ENCODE peak calls at places on chromosomes 4 and X, in ten cellular contexts. One of them, this sample, is unnamed.

GRCh38 chr4:61027939-61028338 is 172.2 kb upstream of the ADGRL3 start:
- DNase-seq in nucleus accumbens: no peak
- DNase-seq in left kidney: no peak
- DNase-seq in IMR-90: no peak
- DNase-seq in GM12865: no peak
- DNase-seq in WTC11: no peak
- DNase-seq in HT-29: no peak
- DNase-seq in caudate nucleus: no peak
- DNase-seq in tibial nerve: no peak
- DNase-seq in G401: no peak
- DNase-seq in this sample: no peak

GRCh38 chr4:178789279-178789678 is 1347.0 kb upstream of the AGA start:
- DNase-seq in nucleus accumbens: no peak
- DNase-seq in left kidney: no peak
- DNase-seq in IMR-90: no peak
- DNase-seq in GM12865: no peak
- DNase-seq in WTC11: no peak
- DNase-seq in HT-29: no peak
- DNase-seq in caudate nucleus: no peak
- DNase-seq in tibial nerve: no peak
- DNase-seq in G401: no peak
- DNase-seq in this sample: no peak

GRCh38 chr4:38099908-38100407 is 139.8 kb downstream of the PTTG2 start:
- DNase-seq in nucleus accumbens: no peak
- DNase-seq in left kidney: no peak
- DNase-seq in IMR-90: peak; percentile 87
- DNase-seq in GM12865: no peak
- DNase-seq in WTC11: no peak
- DNase-seq in HT-29: no peak
- DNase-seq in caudate nucleus: no peak
- DNase-seq in tibial nerve: no peak
- DNase-seq in G401: no peak
- DNase-seq in this sample: no peak

GRCh38 chr4:141686929-141687328 is 50.5 kb downstream of the IL15 start:
- DNase-seq in nucleus accumbens: no peak
- DNase-seq in left kidney: no peak
- DNase-seq in IMR-90: no peak
- DNase-seq in GM12865: no peak
- DNase-seq in WTC11: no peak
- DNase-seq in HT-29: peak; percentile 91
- DNase-seq in caudate nucleus: no peak
- DNase-seq in tibial nerve: no peak
- DNase-seq in G401: no peak
- DNase-seq in this sample: no peak

GRCh38 chr4:101242441-101242840 is 104.9 kb downstream of the PPP3CA start:
- DNase-seq in nucleus accumbens: no peak
- DNase-seq in left kidney: no peak
- DNase-seq in IMR-90: no peak
- DNase-seq in GM12865: no peak
- DNase-seq in WTC11: no peak
- DNase-seq in HT-29: no peak
- DNase-seq in caudate nucleus: no peak
- DNase-seq in tibial nerve: no peak
- DNase-seq in G401: no peak
- DNase-seq in this sample: no peak

GRCh38 chr4:100022792-100023222 is 72.7 kb upstream of the H2AZ1 start:
- DNase-seq in nucleus accumbens: no peak
- DNase-seq in left kidney: peak; percentile 23
- DNase-seq in IMR-90: no peak
- DNase-seq in GM12865: no peak
- DNase-seq in WTC11: peak; percentile 29
- DNase-seq in HT-29: no peak
- DNase-seq in caudate nucleus: no peak
- DNase-seq in tibial nerve: no peak
- DNase-seq in G401: no peak
- DNase-seq in this sample: no peak

GRCh38 chr4:139528377-139529005 is 27.5 kb downstream of the SETD7 start:
- DNase-seq in nucleus accumbens: no peak
- DNase-seq in left kidney: peak; percentile 45
- DNase-seq in IMR-90: peak; percentile 96
- DNase-seq in GM12865: peak; percentile 79
- DNase-seq in WTC11: no peak
- DNase-seq in HT-29: no peak
- DNase-seq in caudate nucleus: no peak
- DNase-seq in tibial nerve: peak; percentile 34
- DNase-seq in G401: no peak
- DNase-seq in this sample: no peak

GRCh38 chrX:18098704-18099103 is 122.0 kb downstream of the BEND2 start:
- DNase-seq in nucleus accumbens: no peak
- DNase-seq in left kidney: peak; percentile 16
- DNase-seq in IMR-90: no peak
- DNase-seq in GM12865: no peak
- DNase-seq in WTC11: peak; percentile 32
- DNase-seq in HT-29: no peak
- DNase-seq in caudate nucleus: no peak
- DNase-seq in tibial nerve: no peak
- DNase-seq in G401: peak; percentile 1
- DNase-seq in this sample: peak; percentile 5

GRCh38 chr4:100882661-100883060 is 364.8 kb upstream of the EMCN start:
- DNase-seq in nucleus accumbens: no peak
- DNase-seq in left kidney: no peak
- DNase-seq in IMR-90: no peak
- DNase-seq in GM12865: no peak
- DNase-seq in WTC11: no peak
- DNase-seq in HT-29: no peak
- DNase-seq in caudate nucleus: no peak
- DNase-seq in tibial nerve: no peak
- DNase-seq in G401: no peak
- DNase-seq in this sample: no peak

GRCh38 chr4:74969507-74970474 is 36.9 kb downstream of the PARM1 start:
- DNase-seq in nucleus accumbens: no peak
- DNase-seq in left kidney: peak; percentile 70
- DNase-seq in IMR-90: no peak
- DNase-seq in GM12865: no peak
- DNase-seq in WTC11: peak; percentile 35
- DNase-seq in HT-29: no peak
- DNase-seq in caudate nucleus: no peak
- DNase-seq in tibial nerve: no peak
- DNase-seq in G401: no peak
- DNase-seq in this sample: no peak

GRCh38 chr4:28469886-28470285 is 1609.2 kb downstream of the STIM2 start:
- DNase-seq in nucleus accumbens: no peak
- DNase-seq in left kidney: no peak
- DNase-seq in IMR-90: peak; percentile 65
- DNase-seq in GM12865: no peak
- DNase-seq in WTC11: no peak
- DNase-seq in HT-29: no peak
- DNase-seq in caudate nucleus: no peak
- DNase-seq in tibial nerve: no peak
- DNase-seq in G401: no peak
- DNase-seq in this sample: no peak

GRCh38 chr4:97330915-97331314 is 812.4 kb downstream of the STPG2 start:
- DNase-seq in nucleus accumbens: no peak
- DNase-seq in left kidney: peak; percentile 5
- DNase-seq in IMR-90: no peak
- DNase-seq in GM12865: no peak
- DNase-seq in WTC11: no peak
- DNase-seq in HT-29: no peak
- DNase-seq in caudate nucleus: no peak
- DNase-seq in tibial nerve: no peak
- DNase-seq in G401: no peak
- DNase-seq in this sample: no peak

GRCh38 chrX:31423575-31424284 is 351.9 kb upstream of the FTHL17 start:
- DNase-seq in nucleus accumbens: no peak
- DNase-seq in left kidney: peak; percentile 50
- DNase-seq in IMR-90: peak; percentile 62
- DNase-seq in GM12865: peak; percentile 27
- DNase-seq in WTC11: peak; percentile 23
- DNase-seq in HT-29: peak; percentile 52
- DNase-seq in caudate nucleus: no peak
- DNase-seq in tibial nerve: peak; percentile 14
- DNase-seq in G401: no peak
- DNase-seq in this sample: no peak

GRCh38 chrX:39595977-39596376 is 501.8 kb downstream of the BCOR start:
- DNase-seq in nucleus accumbens: no peak
- DNase-seq in left kidney: no peak
- DNase-seq in IMR-90: no peak
- DNase-seq in GM12865: no peak
- DNase-seq in WTC11: no peak
- DNase-seq in HT-29: no peak
- DNase-seq in caudate nucleus: no peak
- DNase-seq in tibial nerve: no peak
- DNase-seq in G401: no peak
- DNase-seq in this sample: no peak

This sample was measured in C1 segment of cervical spinal cord.